ENCODE peak calls at places on chromosomes 7 and 10, in seven cellular contexts. L, B, P, D, T, G and Y are unnamed samples.
A peak's percentile ranks its signal among the peaks of the same experiment; 100 is the strongest.

GRCh38 chr10:62577666-62578291 is 203.6 kb downstream of the ZNF365 start:
- DNase-seq in T (no peak), L (no peak), P (peak; percentile 38), B (no peak), G (no peak), D (no peak), Y (no peak)

GRCh38 chr7:114402866-114403635 is 11.6 kb upstream of the FOXP2 start:
- DNase-seq in T (no peak), B (no peak), G (no peak), L (no peak), D (no peak), P (no peak), Y (no peak)

GRCh38 chr7:44505595-44505994 is 15.1 kb upstream of the NUDCD3 start:
- DNase-seq in D (no peak), L (no peak), G (no peak), B (no peak), P (no peak), T (no peak), Y (no peak)

GRCh38 chr7:146554568-146554967 is 438.0 kb downstream of the CNTNAP2 start:
- DNase-seq in P (no peak), T (no peak), D (no peak), B (no peak), G (no peak), L (no peak), Y (no peak)

GRCh38 chr10:22629126-22629525 is 85.3 kb downstream of the PIP4K2A start:
- DNase-seq in P (no peak), T (no peak), B (no peak), G (no peak), L (no peak), D (no peak), Y (no peak)

GRCh38 chr7:20219446-20220292 is 2.5 kb upstream of the MACC1 start:
- DNase-seq in T (peak; percentile 61), L (peak; percentile 100), D (peak; percentile 51), P (peak; percentile 98), B (peak; percentile 29), G (peak; percentile 53), Y (peak; percentile 52)

GRCh38 chr7:103551006-103551405 is 105.0 kb upstream of the SLC26A5 start:
- DNase-seq in B (no peak), G (no peak), P (no peak), T (no peak), L (no peak), D (no peak), Y (no peak)

GRCh38 chr10:14686356-14686755 is 88.3 kb downstream of the FAM107B start:
- DNase-seq in P (no peak), G (no peak), T (no peak), B (no peak), L (no peak), D (no peak), Y (peak; percentile 27)

GRCh38 chr10:47028466-47028865 is 117.2 kb downstream of the PTPN20 start:
- DNase-seq in D (no peak), T (no peak), G (no peak), B (no peak), P (no peak), L (no peak), Y (no peak)

GRCh38 chr10:122149607-122150505 is 121.2 kb upstream of the BTBD16 start:
- DNase-seq in L (no peak), B (no peak), G (no peak), D (no peak), P (peak; percentile 74), T (peak; percentile 83), Y (no peak)

GRCh38 chr7:99839560-99840011 is 11.8 kb downstream of the CYP3A43 start:
- DNase-seq in D (no peak), G (no peak), T (no peak), B (no peak), L (no peak), P (no peak), Y (peak; percentile 83)

GRCh38 chr7:30206466-30206865 is 71.7 kb downstream of the MTURN start:
- DNase-seq in B (no peak), G (peak; percentile 41), T (no peak), L (peak; percentile 88), D (no peak), P (no peak), Y (peak; percentile 85)

GRCh38 chr10:132468201-132468600 is 69.4 kb upstream of the INPP5A start:
- DNase-seq in D (no peak), P (no peak), G (no peak), L (no peak), B (no peak), T (no peak), Y (no peak)

GRCh38 chr7:139776486-139777303 is 1.1 kb downstream of the HIPK2 start:
- DNase-seq in D (no peak), T (no peak), B (no peak), G (no peak), L (peak; percentile 37), P (peak; percentile 65), Y (no peak)

GRCh38 chr7:51133992-51134391 is 182.6 kb downstream of the COBL start:
- DNase-seq in D (no peak), G (no peak), L (no peak), B (no peak), T (no peak), P (no peak), Y (no peak)

GRCh38 chr10:132329565-132330485 is 2.2 kb upstream of the LRRC27 start:
- DNase-seq in B (no peak), P (peak; percentile 52), D (no peak), G (no peak), T (no peak), L (peak; percentile 61), Y (no peak)

GRCh38 chr10:124180947-124181549 is 87.7 kb upstream of the CHST15 start:
- DNase-seq in D (no peak), L (no peak), T (no peak), G (no peak), B (no peak), P (peak; percentile 18), Y (peak; percentile 31)

GRCh38 chr7:2481195-2481594 is 5.0 kb upstream of the GRIFIN start:
- DNase-seq in P (no peak), D (no peak), G (no peak), T (no peak), B (no peak), L (no peak), Y (no peak)

GRCh38 chr7:2484868-2485267 is 8.7 kb upstream of the GRIFIN start:
- DNase-seq in B (no peak), D (no peak), G (no peak), P (peak; percentile 20), L (peak; percentile 6), T (no peak), Y (no peak)

GRCh38 chr7:2483495-2483894 is 7.3 kb upstream of the GRIFIN start:
- DNase-seq in G (no peak), B (no peak), L (peak; percentile 23), T (no peak), D (no peak), P (no peak), Y (no peak)

GRCh38 chr7:2480071-2480410 is 3.8 kb upstream of the GRIFIN start:
- DNase-seq in T (no peak), D (no peak), L (peak; percentile 27), P (no peak), B (no peak), G (no peak), Y (no peak)

DNA sequence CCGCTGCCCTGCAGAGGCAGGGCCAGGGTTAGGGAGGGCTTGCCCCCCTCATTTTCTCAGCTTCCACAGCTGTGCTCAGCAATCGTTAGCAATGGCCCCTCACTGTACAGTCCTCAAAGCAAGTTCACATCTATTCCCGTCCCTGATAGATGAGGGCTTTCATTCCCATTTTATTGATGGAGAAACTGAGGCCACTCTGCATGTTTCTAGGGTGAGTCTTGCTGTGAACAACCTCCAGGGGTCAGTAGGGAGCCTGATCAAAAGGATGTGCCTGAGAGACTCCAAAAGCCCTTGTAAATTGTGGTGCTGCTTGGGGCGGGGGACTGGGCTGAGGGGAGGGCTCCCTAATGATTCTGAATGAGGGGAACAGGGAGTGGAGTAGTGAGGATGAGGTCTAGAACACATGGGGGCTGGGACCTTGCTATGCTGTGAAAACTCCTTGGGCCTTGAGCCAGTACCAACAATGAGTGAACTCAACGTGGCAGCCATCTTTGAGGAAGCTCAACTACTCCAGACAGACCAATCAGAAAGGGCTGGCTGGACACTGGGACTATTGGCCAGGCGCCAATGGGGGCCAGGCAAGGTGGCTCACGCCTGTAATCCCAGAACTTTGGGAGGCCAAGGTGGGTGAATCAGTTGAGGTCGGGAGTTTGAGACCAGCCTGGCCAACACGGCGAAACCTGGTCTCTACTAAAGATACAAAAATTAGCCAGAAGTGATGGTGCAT is 6.7 kb upstream of the GRIFIN start:
- DNase-seq in P (peak; percentile 20), L (peak; percentile 32), G (no peak), T (no peak), D (no peak), B (no peak), Y (no peak)
- TF ChIP-seq CTCF in P (no peak), L (peak; percentile 37), G (no peak), T (no peak), D (no peak), B (no peak), Y (peak; percentile 11)

GRCh38 chr10:5362873-5363272 is 1.9 kb upstream of the UCN3 start:
- DNase-seq in D (no peak), G (no peak), P (no peak), B (no peak), L (no peak), T (no peak), Y (no peak)
- H3K27me3 ChIP-seq in D (no peaks in the 10 kb centered on the region), G (no peaks in the 10 kb centered on the region), P (no peaks in the 10 kb centered on the region), B (peaks cover 7% of the 10 kb centered on the region), L (no peaks in the 10 kb centered on the region), T (no peaks in the 10 kb centered on the region), Y (peaks cover 69% of the 10 kb centered on the region)

GRCh38 chr7:47475880-47476227 is 106.1 kb downstream of the TNS3 start:
- DNase-seq in D (no peak), G (no peak), L (peak; percentile 97), B (no peak), P (no peak), T (no peak), Y (no peak)
- H3K4me1 ChIP-seq in D (peaks cover 48% of the 10 kb centered on the region), G (peaks cover 3% of the 10 kb centered on the region), L (peaks cover 64% of the 10 kb centered on the region), B (peaks cover 48% of the 10 kb centered on the region), P (peaks cover 35% of the 10 kb centered on the region), T (peaks cover 17% of the 10 kb centered on the region), Y (no peaks in the 10 kb centered on the region)

GRCh38 chr10:80200259-80200658 is 5.1 kb downstream of the ANXA11 start:
- DNase-seq in G (no peak), B (no peak), D (no peak), P (no peak), T (no peak), L (no peak), Y (no peak)

GRCh38 chr10:80201592-80202256 is 3.6 kb downstream of the ANXA11 start:
- DNase-seq in L (no peak), P (no peak), T (peak; percentile 84), D (no peak), G (no peak), B (no peak), Y (no peak)

GRCh38 chr10:80200687-80201086 is 4.7 kb downstream of the ANXA11 start:
- DNase-seq in L (no peak), G (no peak), P (no peak), D (no peak), B (no peak), T (no peak), Y (no peak)

GRCh38 chr10:80197972-80198591 is 7.3 kb downstream of the ANXA11 start:
- DNase-seq in P (no peak), G (no peak), T (peak; percentile 79), L (no peak), B (no peak), D (no peak), Y (no peak)

DNA sequence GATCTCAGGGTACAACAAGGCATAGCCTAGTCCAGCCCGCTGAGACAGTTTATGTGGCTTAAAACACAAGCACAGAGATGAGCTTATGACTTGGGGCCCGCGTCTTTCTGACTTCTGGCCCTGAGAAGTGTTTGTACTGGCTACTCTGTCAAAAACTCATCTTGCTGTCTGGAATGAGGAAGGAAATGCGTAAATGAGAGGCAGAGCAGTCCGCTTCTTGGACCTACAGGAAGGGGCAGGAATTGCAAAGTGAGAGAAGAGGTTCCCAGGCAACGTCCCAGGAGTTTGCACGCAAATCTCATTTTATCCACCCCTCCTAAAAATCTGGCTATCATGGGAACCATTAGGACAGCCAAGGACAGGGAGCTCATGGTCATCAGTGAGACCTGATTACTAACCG is 5.5 kb downstream of the ANXA11 start:
- DNase-seq in P (peak; percentile 73), L (peak; percentile 53), G (peak; percentile 67), T (no peak), B (no peak), D (peak; percentile 41), Y (no peak)
- TF ChIP-seq CTCF in P (no peak), L (no peak), G (no peak), T (peak; percentile 24), B (peak; percentile 43), D (peak; percentile 46), Y (no peak)